ENCODE peak calls at places on chromosomes 3 and 15, in six cellular contexts. G is IMR-90, M is SJSA1, Y is AG04450, F is kidney epithelial cell, N is HL-60. C is an unnamed sample. For H3K27me3, the result is how much of the 10 kb centered on the place peaks cover.

GRCh38 chr3:1190576-1190975 is 97.8 kb downstream of the CNTN6 start:
- DNase-seq in G (no peak), Y (no peak), M (no peak), F (peak), N (no peak), C (no peak)

GRCh38 chr3:145900056-145900829 is 260.7 kb downstream of the PLOD2 start:
- DNase-seq in M (no peak), G (no peak), Y (no peak), F (no peak), N (no peak), C (no peak)

GRCh38 chr3:21621396-21621695 is 129.7 kb downstream of the ZNF385D start:
- DNase-seq in G (peak), F (peak), N (no peak), M (no peak), Y (peak), C (no peak)

GRCh38 chr15:52765779-52766178 is 24.4 kb downstream of the ONECUT1 start:
- DNase-seq in M (no peak), G (peak), Y (no peak), N (no peak), F (no peak), C (no peak)

GRCh38 chr15:90884719-90885431 is 571 bp downstream of the FES start:
- DNase-seq in M (no peak), F (no peak), G (no peak), Y (no peak), N (no peak), C (no peak)

GRCh38 chr3:195907730-195908438 is 467 bp downstream of the TNK2 start:
- DNase-seq in G (no peak), N (peak), Y (no peak), F (no peak), M (no peak), C (no peak)

GRCh38 chr3:110664148-110664547 is 407.5 kb upstream of the NECTIN3 start:
- DNase-seq in F (no peak), G (no peak), N (no peak), M (peak), Y (no peak), C (no peak)

GRCh38 chr15:59543721-59544547 is 67.6 kb upstream of the GCNT3 start:
- DNase-seq in N (peak), F (no peak), Y (no peak), M (no peak), G (no peak), C (no peak)

GRCh38 chr15:58522391-58522790 is 90.6 kb downstream of the LIPC start:
- DNase-seq in F (no peak), Y (no peak), G (no peak), N (no peak), M (no peak), C (no peak)

GRCh38 chr3:35383216-35383615 is 256.1 kb upstream of the ARPP21 start:
- DNase-seq in G (no peak), N (no peak), Y (no peak), M (no peak), F (no peak), C (no peak)

GRCh38 chr3:10162147-10162546 is 2.6 kb upstream of the IRAK2 start:
- DNase-seq in F (no peak), N (no peak), G (no peak), M (no peak), Y (no peak), C (no peak)

GRCh38 chr3:12415014-12415653 is 69.1 kb upstream of the TSEN2 start:
- DNase-seq in N (no peak), Y (no peak), M (no peak), F (no peak), G (no peak), C (no peak)

GRCh38 chr3:71226565-71227281 is 356.8 kb downstream of the FOXP1 start:
- DNase-seq in M (peak), G (peak), N (no peak), Y (no peak), F (no peak), C (no peak)
- H3K4me3 ChIP-seq in M (peak), G (peak), N (no peak), Y (peak), F (no peak), C (no peak)

GRCh38 chr3:150913174-150913922 is 8.1 kb upstream of the MINDY4B start:
- DNase-seq in F (no peak), M (no peak), N (no peak), Y (no peak), G (no peak), C (no peak)
- H3K27me3 ChIP-seq in F (under half), M (under half), N (under half), Y (under half), G (under half), C (under half)

GRCh38 chr3:170738756-170739155 is 131.2 kb downstream of the RPL22L1 start:
- DNase-seq in G (no peak), N (no peak), Y (no peak), F (no peak), M (no peak), C (no peak)

GRCh38 chr3:170739410-170739809 is 130.6 kb downstream of the RPL22L1 start:
- DNase-seq in M (no peak), F (no peak), G (no peak), N (no peak), Y (no peak), C (no peak)

GRCh38 chr3:170741756-170742530 is 128.1 kb downstream of the RPL22L1 start:
- DNase-seq in N (no peak), F (no peak), M (no peak), Y (no peak), G (no peak), C (peak)

GRCh38 chr3:170740285-170740684 is 129.7 kb downstream of the RPL22L1 start:
- DNase-seq in Y (no peak), F (no peak), M (no peak), G (no peak), N (no peak), C (no peak)

GRCh38 chr3:170740726-170741591 is 129.0 kb downstream of the RPL22L1 start:
- DNase-seq in G (peak), F (no peak), N (no peak), M (peak), Y (no peak), C (peak)
- H3K4me3 ChIP-seq in G (no peak), F (no peak), N (no peak), M (no peak), Y (peak), C (no peak)

DNA sequence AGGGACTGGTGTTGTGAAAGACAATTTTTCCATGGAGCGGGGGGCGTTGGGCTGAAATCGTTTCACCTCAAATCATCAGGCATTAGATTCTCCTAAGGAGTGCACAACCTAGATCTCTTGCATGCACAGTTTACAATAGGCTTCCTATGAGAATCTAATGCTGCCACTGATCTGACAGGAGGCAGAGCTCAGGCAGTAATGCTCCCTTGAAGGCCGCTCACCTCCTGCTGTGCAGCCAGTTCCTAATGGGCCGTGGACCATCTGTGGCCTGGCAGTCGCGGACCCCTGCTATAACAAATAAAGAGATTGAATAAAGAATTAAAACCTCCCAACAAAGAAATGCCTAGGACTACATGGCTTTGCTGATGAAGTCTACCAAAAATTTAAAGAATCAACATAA is 25.3 kb upstream of the ANKRD28 start:
- DNase-seq in N (no peak), M (no peak), G (no peak), F (no peak), Y (no peak), C (no peak)
- H3K27me3 ChIP-seq in N (under half), M (under half), G (under half), F (under half), Y (under half), C (under half)

GRCh38 chr3:16844771-16845170 is 40.0 kb upstream of the PLCL2 start:
- DNase-seq in Y (no peak), F (no peak), G (no peak), N (no peak), M (no peak), C (no peak)

GRCh38 chr3:16849795-16850194 is 35.0 kb upstream of the PLCL2 start:
- DNase-seq in F (no peak), N (no peak), G (peak), M (no peak), Y (peak), C (peak)

GRCh38 chr3:16846373-16847078 is 38.2 kb upstream of the PLCL2 start:
- DNase-seq in Y (no peak), M (no peak), F (no peak), G (no peak), N (no peak), C (no peak)

GRCh38 chr3:16848007-16848406 is 36.7 kb upstream of the PLCL2 start:
- DNase-seq in Y (no peak), M (no peak), F (no peak), N (no peak), G (no peak), C (no peak)

DNA sequence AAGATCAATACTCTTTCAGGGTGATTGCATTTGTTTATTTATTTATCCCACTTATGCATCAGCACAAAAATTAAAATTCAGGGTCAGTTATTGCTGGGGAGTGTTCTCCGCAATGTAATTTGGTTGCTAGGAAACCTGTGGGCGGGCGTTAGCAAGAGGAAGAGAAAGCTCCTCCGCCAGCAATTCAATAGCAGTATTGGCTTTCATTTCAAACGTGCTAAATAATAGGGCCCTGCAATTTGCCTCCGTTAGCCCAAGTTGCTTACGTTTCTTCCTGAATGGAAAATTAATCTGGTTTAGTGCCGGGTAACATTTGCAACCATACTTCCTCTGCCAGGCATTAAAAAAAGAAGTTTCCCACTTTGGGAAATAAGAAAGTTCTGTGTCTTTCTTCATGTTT is 35.5 kb upstream of the PLCL2 start:
- DNase-seq in F (no peak), Y (no peak), G (peak), N (peak), M (no peak), C (no peak)
- H3K4me3 ChIP-seq in F (no peak), Y (no peak), G (no peak), N (no peak), M (no peak), C (no peak)

GRCh38 chr3:128494152-128494650 is 1.2 kb upstream of the GATA2 start:
- DNase-seq in M (no peak), Y (no peak), F (no peak), G (no peak), N (no peak), C (no peak)
- H3K27me3 ChIP-seq in M (under half), Y (under half), F (half or more), G (half or more), N (under half), C (under half)